ENCODE peak calls at places on chromosomes 1 and 21, in six cellular contexts. D is dorsolateral prefrontal cortex; C is CD4-positive, alpha-beta memory T cell; R is AG04450; W is AG09309; I is A549. V is an unnamed sample.

GRCh38 chr21:21816778-21817177 is 818.6 kb downstream of the NCAM2 start:
- DNase-seq in D (no peak), C (no peak), R (no peak), W (no peak), I (no peak), V (no peak)

GRCh38 chr1:176206006-176206960 is 803 bp downstream of the COP1 start:
- DNase-seq in D (no peak), C (no peak), R (no peak), W (no peak), I (peak; percentile 52), V (no peak)

GRCh38 chr1:13697738-13698137 is 2.2 kb upstream of the PRDM2 start:
- DNase-seq in D (no peak), C (no peak), R (no peak), W (no peak), I (peak; percentile 2), V (no peak)

GRCh38 chr1:33972676-33973395 is 109.0 kb downstream of the HMGB4 start:
- DNase-seq in D (peak; percentile 89), C (no peak), R (no peak), W (peak; percentile 45), I (no peak), V (no peak)

GRCh38 chr1:43933386-43934278 is at the start of gene ARTN:
- DNase-seq in D (no peak), C (no peak), R (no peak), W (no peak), I (no peak), V (no peak)

GRCh38 chr1:15758537-15758936 is at the start of gene FBLIM1:
- DNase-seq in D (no peak), C (no peak), R (no peak), W (no peak), I (no peak), V (no peak)

GRCh38 chr1:8687539-8687938 is 129.9 kb downstream of the RERE start:
- DNase-seq in D (no peak), C (no peak), R (no peak), W (no peak), I (no peak), V (no peak)

GRCh38 chr1:154344977-154345837 is 19.9 kb downstream of the ATP8B2 start:
- DNase-seq in D (no peak), C (peak; percentile 81), R (no peak), W (no peak), I (peak; percentile 76), V (no peak)

GRCh38 chr21:43812139-43812821 is 22.9 kb downstream of the RRP1 start:
- DNase-seq in D (no peak), C (no peak), R (no peak), W (no peak), I (no peak), V (no peak)

GRCh38 chr21:43812957-43813730 is 23.8 kb downstream of the RRP1 start:
- DNase-seq in D (no peak), C (no peak), R (no peak), W (no peak), I (no peak), V (no peak)

GRCh38 chr21:43809853-43810504 is 20.6 kb downstream of the RRP1 start:
- DNase-seq in D (no peak), C (no peak), R (no peak), W (no peak), I (no peak), V (no peak)

GRCh38 chr21:43810505-43811261 is 21.3 kb downstream of the RRP1 start:
- DNase-seq in D (peak; percentile 71), C (peak; percentile 85), R (no peak), W (no peak), I (peak; percentile 66), V (no peak)

DNA sequence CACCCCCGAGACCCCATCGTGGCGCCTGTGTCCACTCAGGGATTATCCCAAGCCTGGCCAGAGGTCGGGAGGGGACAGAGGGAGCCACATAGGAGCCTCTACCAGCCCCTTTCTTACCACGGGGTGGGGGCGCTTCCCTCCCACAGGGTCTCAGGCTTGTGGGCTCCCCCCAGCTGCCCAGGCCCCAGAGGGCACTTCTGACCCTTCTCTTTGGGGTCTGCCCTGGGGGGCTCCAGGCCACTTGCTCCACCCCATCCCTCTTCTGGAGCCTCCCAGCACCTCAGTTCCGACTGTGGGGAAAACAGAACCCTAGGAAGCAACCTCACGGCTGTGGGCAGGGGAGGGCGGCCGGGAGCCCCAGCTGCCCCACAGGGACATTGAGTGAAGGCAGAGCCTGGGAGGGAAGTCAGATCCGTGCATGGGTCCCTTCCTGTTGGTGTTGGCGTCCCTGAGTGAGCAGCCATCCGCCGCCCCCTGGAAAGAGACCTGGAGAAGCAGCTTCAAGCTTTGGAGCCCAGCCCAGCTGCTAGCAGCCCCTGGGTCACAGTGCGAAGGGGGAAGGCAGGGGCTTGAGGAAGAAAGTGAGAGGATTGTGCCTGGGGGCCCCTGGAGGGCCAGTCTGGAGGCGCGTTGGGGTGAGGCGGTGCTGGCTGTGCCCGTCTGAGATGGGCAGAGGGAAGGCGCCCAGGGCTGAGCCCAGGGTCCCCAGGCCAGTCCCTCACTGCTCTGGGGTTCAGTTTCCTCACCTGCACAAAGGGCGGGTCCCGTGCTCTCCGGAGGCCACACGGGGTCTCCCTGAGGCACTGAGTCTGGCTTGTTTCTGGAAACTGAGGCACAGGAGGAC is 22.1 kb downstream of the RRP1 start:
- DNase-seq in D (no peak), C (no peak), R (no peak), W (no peak), I (no peak), V (no peak)
- H3K4me3 ChIP-seq in D (peak overlapping the region; percentile 21), C (no peak overlapping the region), R (no peak overlapping the region), W (no peak overlapping the region), I (no peak overlapping the region), V (no peak overlapping the region)

DNA sequence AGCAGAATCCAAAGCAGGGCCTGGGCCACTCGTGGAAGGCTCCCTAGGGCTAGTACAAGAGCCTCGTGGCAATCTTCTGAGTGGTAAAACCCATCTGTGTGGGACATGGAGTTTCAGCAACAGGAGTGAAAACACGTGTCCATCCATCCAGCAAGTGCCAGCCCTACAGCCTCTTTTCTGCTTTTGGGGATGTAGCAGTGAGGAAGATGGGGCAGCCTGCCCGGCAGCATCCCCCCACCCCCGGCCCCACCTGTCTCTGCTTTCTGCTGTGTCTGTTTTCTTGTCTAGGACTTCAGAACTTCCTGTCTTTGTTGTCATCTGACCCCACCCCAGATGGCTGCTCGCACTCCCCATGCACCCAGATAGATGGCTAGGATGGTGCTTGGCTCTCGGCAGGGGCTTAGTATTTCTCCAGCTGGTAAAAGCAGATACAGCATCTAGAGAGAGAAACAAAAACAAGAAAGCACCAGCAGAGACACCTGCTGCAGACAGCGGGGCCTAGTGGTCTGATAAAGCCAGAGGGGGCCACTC is 1.5 kb downstream of the CPTP start:
- DNase-seq in D (no peak), C (no peak), R (no peak), W (no peak), I (no peak), V (no peak)
- H3K4me3 ChIP-seq in D (peak overlapping the region; percentile 97), C (no peak overlapping the region), R (no peak overlapping the region), W (no peak overlapping the region), I (no peak overlapping the region), V (no peak overlapping the region)

DNA sequence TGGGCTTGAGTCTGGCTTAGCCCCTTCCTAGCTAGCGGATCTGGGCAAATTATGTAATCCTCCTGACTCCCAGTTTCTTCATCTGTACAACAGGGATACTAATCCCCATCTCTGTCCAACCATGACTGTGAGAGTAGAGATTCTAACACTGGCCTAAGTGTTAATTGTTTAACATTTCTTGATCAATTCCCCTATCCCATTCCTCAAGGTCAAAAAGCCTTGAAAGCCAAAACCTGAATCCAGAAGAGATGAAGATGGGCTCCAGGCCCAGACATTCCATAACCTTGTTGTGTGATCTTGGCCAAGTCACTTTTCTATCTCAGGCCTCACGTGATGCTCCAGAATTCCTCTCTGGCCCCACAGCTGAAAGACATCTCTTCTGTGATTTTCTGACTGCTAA is 18.8 kb upstream of the PHLDA3 start:
- DNase-seq in D (no peak), C (no peak), R (no peak), W (no peak), I (no peak), V (no peak)
- H3K4me3 ChIP-seq in D (no peak overlapping the region), C (no peak overlapping the region), R (no peak overlapping the region), W (no peak overlapping the region), I (no peak overlapping the region), V (no peak overlapping the region)

GRCh38 chr1:165483412-165483811 is 38.5 kb upstream of the RXRG start:
- DNase-seq in D (no peak), C (no peak), R (no peak), W (no peak), I (no peak), V (no peak)

GRCh38 chr1:165485716-165486115 is 40.8 kb upstream of the RXRG start:
- DNase-seq in D (no peak), C (no peak), R (no peak), W (no peak), I (no peak), V (no peak)

GRCh38 chr1:165476776-165477175 is 31.9 kb upstream of the RXRG start:
- DNase-seq in D (no peak), C (no peak), R (no peak), W (no peak), I (no peak), V (no peak)

GRCh38 chr1:165484532-165484931 is 39.6 kb upstream of the RXRG start:
- DNase-seq in D (no peak), C (no peak), R (no peak), W (no peak), I (no peak), V (no peak)

DNA sequence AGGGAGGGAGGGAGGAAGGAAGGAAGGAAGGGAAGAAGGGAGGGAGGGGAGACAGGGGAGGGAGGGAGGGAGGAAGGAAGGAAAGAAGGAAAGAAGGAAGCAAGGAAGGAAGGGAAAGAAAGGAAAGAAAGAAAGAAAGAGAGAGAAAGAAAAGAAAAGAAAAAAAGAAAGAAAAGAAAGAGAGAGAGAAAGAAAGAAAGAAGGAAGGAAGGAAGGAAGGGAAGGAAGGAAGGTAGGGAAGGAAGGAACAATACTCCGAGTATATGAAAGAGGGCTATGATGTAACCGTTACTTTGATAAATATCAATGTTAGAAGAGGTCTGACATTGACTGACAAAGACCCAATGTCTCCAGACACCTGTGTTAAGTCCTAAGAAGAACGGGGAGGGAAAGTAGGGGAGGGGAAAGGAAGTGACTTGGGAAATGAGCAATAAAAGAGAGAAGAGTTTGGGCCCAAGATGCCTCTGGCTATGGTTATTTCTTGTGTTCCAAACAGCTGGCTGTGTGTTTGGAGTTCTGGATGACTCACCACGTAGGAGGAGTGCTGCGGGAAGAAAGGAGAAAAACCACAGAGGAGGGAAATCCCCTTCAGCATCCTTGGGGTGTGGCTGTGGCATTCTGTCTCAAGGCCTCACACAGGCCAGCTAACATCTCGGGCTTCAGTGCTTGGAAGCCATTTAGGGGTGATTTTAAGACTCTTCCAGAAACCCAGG is 37.0 kb upstream of the RXRG start:
- DNase-seq in D (no peak), C (no peak), R (peak; percentile 51), W (peak; percentile 69), I (peak; percentile 61), V (peak; percentile 70)
- H3K4me3 ChIP-seq in D (no peak overlapping the region), C (no peak overlapping the region), R (no peak overlapping the region), W (no peak overlapping the region), I (no peak overlapping the region), V (no peak overlapping the region)

DNA sequence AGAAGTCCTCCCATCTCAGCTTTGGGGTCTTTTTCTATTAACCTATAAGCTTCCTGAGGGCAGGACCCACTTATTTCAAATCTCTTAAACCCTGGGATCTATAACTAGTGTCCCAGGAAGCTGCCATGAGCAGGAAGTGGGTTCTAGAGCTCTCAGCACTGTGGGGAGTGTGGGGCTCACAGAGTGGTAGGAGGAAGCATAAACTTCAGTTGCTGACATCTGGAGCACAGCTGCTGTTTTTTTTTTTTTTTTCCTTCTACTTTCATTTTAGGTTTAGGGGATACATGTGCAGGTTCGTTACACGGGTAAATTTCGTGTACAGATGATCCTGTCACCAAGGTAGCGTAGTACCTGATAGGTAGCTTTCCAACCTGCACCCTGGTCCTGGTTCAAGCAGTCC is 59.3 kb downstream of the AK4 start:
- DNase-seq in D (no peak), C (no peak), R (no peak), W (no peak), I (no peak), V (no peak)
- H3K4me3 ChIP-seq in D (no peak overlapping the region), C (no peak overlapping the region), R (no peak overlapping the region), W (no peak overlapping the region), I (no peak overlapping the region), V (no peak overlapping the region)

GRCh38 chr1:216722841-216723240 is 388 bp downstream of the ESRRG start:
- DNase-seq in D (no peak), C (no peak), R (no peak), W (no peak), I (no peak), V (no peak)
- H3K4me3 ChIP-seq in D (peak overlapping the region; percentile 54), C (no peak overlapping the region), R (peak overlapping the region; percentile 46), W (no peak overlapping the region), I (no peak overlapping the region), V (peak overlapping the region; percentile 76)